ENCODE peak calls at places on chromosomes 7 and 10, in five cellular contexts. A, H, J, K and B are unnamed samples.

GRCh38 chr10:128064615-128065580 is 61.3 kb downstream of the MKI67 start:
- DNase-seq in K (no peak), J (no peak), A (peak), H (peak), B (peak)

GRCh38 chr7:158110034-158110590 is 477.5 kb downstream of the PTPRN2 start:
- DNase-seq in K (no peak), J (no peak), A (no peak), H (no peak), B (no peak)

GRCh38 chr7:81399461-81399860 is 370.4 kb downstream of the HGF start:
- DNase-seq in A (no peak), J (no peak), H (no peak), K (no peak), B (no peak)

GRCh38 chr7:51187941-51188340 is 128.7 kb downstream of the COBL start:
- DNase-seq in J (peak), K (peak), H (no peak), A (no peak), B (no peak)

GRCh38 chr7:142557971-142558582 is 191.2 kb upstream of the PRSS1 start:
- DNase-seq in A (peak), H (no peak), K (peak), J (peak), B (no peak)

GRCh38 chr10:119331031-119331430 is 123.7 kb downstream of the GRK5 start:
- DNase-seq in H (no peak), K (no peak), A (no peak), J (no peak), B (no peak)

GRCh38 chr7:69813637-69814240 is 215.5 kb downstream of the AUTS2 start:
- DNase-seq in J (no peak), A (no peak), H (no peak), K (no peak), B (no peak)

GRCh38 chr10:52351911-52352310 is 37.8 kb downstream of the DKK1 start:
- DNase-seq in K (no peak), J (no peak), H (no peak), A (no peak), B (no peak)

GRCh38 chr7:70492641-70493040 is 639.3 kb upstream of the GALNT17 start:
- DNase-seq in K (no peak), J (no peak), A (no peak), H (no peak), B (no peak)

GRCh38 chr7:121294448-121294992 is 34.3 kb upstream of the WNT16 start:
- DNase-seq in H (no peak), K (no peak), J (no peak), A (no peak), B (no peak)

GRCh38 chr10:123897146-123897545 is 5.5 kb upstream of the CPXM2 start:
- DNase-seq in A (no peak), H (no peak), J (no peak), K (no peak), B (no peak)

GRCh38 chr7:47266131-47266706 is 315.7 kb downstream of the TNS3 start:
- DNase-seq in J (peak), H (no peak), A (peak), K (peak), B (no peak)

GRCh38 chr7:28779929-28780328 is 178.2 kb downstream of the TRIL start:
- DNase-seq in A (no peak), K (no peak), J (no peak), H (no peak), B (no peak)

GRCh38 chr7:28774529-28775057 is 183.5 kb downstream of the TRIL start:
- DNase-seq in A (no peak), J (no peak), H (no peak), K (no peak), B (no peak)

GRCh38 chr7:28776463-28777157 is 181.5 kb downstream of the TRIL start:
- DNase-seq in J (no peak), H (no peak), K (no peak), A (no peak), B (no peak)

GRCh38 chr7:28782362-28782761 is 175.8 kb downstream of the TRIL start:
- DNase-seq in K (no peak), H (no peak), J (no peak), A (no peak), B (no peak)

DNA sequence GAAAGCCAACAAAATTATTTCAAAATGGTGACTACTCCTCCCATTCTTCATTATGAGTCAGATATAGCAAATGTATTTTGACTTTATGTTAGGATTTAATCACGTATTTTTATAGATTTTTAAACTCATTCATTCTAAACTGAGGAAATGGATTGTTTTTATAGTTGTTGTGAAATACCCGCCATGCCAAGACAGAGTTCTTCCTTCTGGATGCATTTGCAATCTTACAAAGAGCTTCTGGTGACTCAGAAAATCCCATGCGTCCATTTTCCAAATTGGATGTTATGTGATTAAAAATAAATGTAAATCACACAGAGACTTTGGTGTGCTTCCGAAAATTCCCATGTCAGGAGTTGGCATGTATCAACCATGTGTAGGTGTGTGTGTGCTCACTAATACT is 179.3 kb downstream of the TRIL start:
- DNase-seq in A (no peak), J (no peak), H (no peak), K (no peak), B (no peak)
- H3K27ac ChIP-seq in A (no peak), J (no peak), H (peak), K (no peak), B (peak)

GRCh38 chr7:118232837-118233236 is 8.3 kb downstream of the ANKRD7 start:
- DNase-seq in H (no peak), A (no peak), K (no peak), J (no peak), B (no peak)
- TF ChIP-seq EP300 in H (no peak), A (no peak), K (no peak), J (no peak), B (no peak)

GRCh38 chr10:88270871-88271713 is 312.0 kb downstream of the RNLS start:
- DNase-seq in J (no peak), A (no peak), H (no peak), K (no peak), B (no peak)
- H3K4me3 ChIP-seq in J (no peak), A (no peak), H (no peak), K (no peak), B (no peak)

GRCh38 chr7:151459726-151460473 is 20.0 kb upstream of the CRYGN start:
- DNase-seq in K (no peak), A (peak), H (peak), J (peak), B (peak)
- H3K27ac ChIP-seq in K (no peak), A (peak), H (peak), J (peak), B (peak)

DNA sequence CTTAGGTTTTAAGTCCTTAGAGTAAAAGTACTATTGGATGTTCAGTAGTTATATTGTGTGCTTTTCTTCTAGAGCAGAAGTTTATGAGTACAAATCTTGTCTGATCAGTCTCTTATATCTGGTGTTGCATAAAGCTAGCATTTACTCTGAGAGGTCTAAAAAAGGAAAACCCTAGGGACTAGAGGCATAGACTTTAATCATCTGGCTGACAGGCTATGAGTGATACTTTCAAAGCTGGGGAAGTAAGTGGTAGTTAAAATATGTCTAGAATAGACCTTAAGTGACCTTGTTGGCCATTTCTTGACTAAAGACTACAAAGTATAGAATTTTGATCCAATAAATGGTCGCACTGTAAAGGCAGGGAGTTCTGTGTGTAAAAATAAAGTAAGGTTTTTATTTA is 32.9 kb upstream of the PHYHIPL start:
- DNase-seq in A (no peak), K (no peak), H (no peak), J (no peak), B (no peak)
- TF ChIP-seq EP300 in A (no peak), K (no peak), H (no peak), J (no peak), B (no peak)

GRCh38 chr10:77636286-77636966 is 1.2 kb downstream of the KCNMA1 start:
- DNase-seq in H (no peak), K (no peak), A (no peak), J (no peak), B (no peak)
- H3K4me3 ChIP-seq in H (peak), K (no peak), A (peak), J (peak), B (peak)

GRCh38 chr10:91080776-91081175 is 139.7 kb upstream of the PCGF5 start:
- DNase-seq in J (no peak), K (no peak), A (no peak), H (no peak), B (no peak)
- H3K27ac ChIP-seq in J (no peak), K (no peak), A (no peak), H (no peak), B (no peak)